ENCODE peak calls at places on chromosomes 6 and 20, in nine cellular contexts. Z is neuronal stem cell; V is heart right ventricle; S is CD4-positive, CD25-positive, alpha-beta regulatory T cell; C is suprapubic skin; P is endodermal cell; E is body of pancreas; N is GM23248; D is CD8-positive, alpha-beta memory T cell. Y is an unnamed sample. For H3K36me3 and H3K4me1, the result is how much of the 10 kb centered on the place peaks cover.

GRCh38 chr6:157990321-157991066 is 8.8 kb downstream of the SYNJ2 start:
- DNase-seq in D (peak), E (no peak), C (no peak), V (no peak), N (no peak), P (no peak), Z (no peak), S (peak), Y (peak)

GRCh38 chr20:33306228-33306627 is 23.2 kb downstream of the BPIFB1 start:
- DNase-seq in N (no peak), Z (no peak), E (no peak), V (no peak), C (no peak), P (no peak), D (no peak), S (no peak), Y (no peak)

GRCh38 chr20:56360899-56361199 is 2.1 kb downstream of the FAM210B start:
- DNase-seq in S (no peak), P (no peak), V (no peak), D (no peak), E (no peak), Z (no peak), N (no peak), C (no peak), Y (no peak)

GRCh38 chr6:166861961-166862286 is 94.4 kb downstream of the RNASET2 start:
- DNase-seq in Z (no peak), P (no peak), S (no peak), V (no peak), C (no peak), D (no peak), E (no peak), N (no peak), Y (no peak)

GRCh38 chr6:72675396-72675795 is 53.5 kb downstream of the KCNQ5 start:
- DNase-seq in S (no peak), P (no peak), N (peak), E (no peak), D (no peak), V (no peak), C (no peak), Z (no peak), Y (no peak)

GRCh38 chr6:111598211-111598610 is 7.5 kb downstream of the TRAF3IP2 start:
- DNase-seq in N (no peak), E (no peak), P (no peak), C (no peak), S (no peak), Z (no peak), D (no peak), V (no peak), Y (no peak)

GRCh38 chr6:127513425-127513824 is 5.7 kb downstream of the MTCL3 start:
- DNase-seq in C (no peak), D (no peak), S (no peak), V (no peak), Z (no peak), N (no peak), E (no peak), P (no peak), Y (no peak)

GRCh38 chr20:61932199-61932592 is 133.5 kb downstream of the TAF4 start:
- DNase-seq in E (no peak), C (peak), D (no peak), S (no peak), N (no peak), Z (no peak), V (no peak), P (no peak), Y (no peak)

GRCh38 chr6:147561742-147562141 is 53.3 kb downstream of the SAMD5 start:
- DNase-seq in N (no peak), C (no peak), P (no peak), D (no peak), Z (no peak), V (no peak), S (no peak), E (no peak), Y (no peak)

GRCh38 chr6:135088818-135089809 is 34.5 kb upstream of the HBS1L start:
- DNase-seq in C (no peak), E (no peak), D (peak), S (peak), N (peak), P (no peak), V (no peak), Z (no peak), Y (peak)

GRCh38 chr6:116254297-116254724 is 436 bp upstream of the TSPYL4 start:
- DNase-seq in V (no peak), S (no peak), E (no peak), N (no peak), C (no peak), P (no peak), D (no peak), Z (no peak), Y (no peak)

GRCh38 chr6:121523628-121524027 is 88.2 kb downstream of the GJA1 start:
- DNase-seq in Z (no peak), E (no peak), V (no peak), P (no peak), D (no peak), S (no peak), C (no peak), N (no peak), Y (no peak)

GRCh38 chr6:28910901-28911680 is 12.7 kb downstream of the TRIM27 start:
- DNase-seq in S (no peak), Z (no peak), C (no peak), D (no peak), P (no peak), E (no peak), V (no peak), N (no peak), Y (no peak)

GRCh38 chr6:82843291-82843885 is 222.3 kb downstream of the UBE3D start:
- DNase-seq in C (no peak), E (no peak), V (no peak), D (no peak), Z (no peak), S (no peak), N (peak), P (no peak), Y (no peak)

GRCh38 chr6:144262470-144263369 is 22.4 kb upstream of the UTRN start:
- DNase-seq in D (no peak), P (no peak), V (no peak), N (no peak), Z (no peak), C (no peak), S (peak), E (no peak), Y (peak)

GRCh38 chr6:144055121-144055931 is 40.0 kb downstream of the SF3B5 start:
- DNase-seq in E (no peak), P (no peak), S (peak), Z (no peak), C (no peak), D (peak), N (peak), V (no peak), Y (peak)

GRCh38 chr6:13633343-13633742 is 18.2 kb downstream of the NOL7 start:
- DNase-seq in P (no peak), V (no peak), D (no peak), S (no peak), N (no peak), Z (no peak), C (no peak), E (no peak), Y (no peak)

GRCh38 chr6:33781105-33781975 is 7.6 kb downstream of the LEMD2 start:
- DNase-seq in V (no peak), E (no peak), P (peak), D (no peak), C (no peak), S (no peak), N (peak), Z (peak), Y (no peak)
- H3K36me3 ChIP-seq in V (half or more), E (under half), P (half or more), D (half or more), C (half or more), S (half or more), N (half or more), Z (half or more), Y (half or more)

GRCh38 chr6:132736239-132736638 is 21.5 kb downstream of the VNN2 start:
- DNase-seq in S (no peak), E (no peak), D (no peak), V (no peak), Z (no peak), C (no peak), P (no peak), N (no peak), Y (no peak)
- H3K4me1 ChIP-seq in S (under half), E (under half), D (under half), V (under half), Z (under half), C (under half), P (under half), N (under half), Y (under half)

GRCh38 chr6:57329933-57330332 is 12.5 kb downstream of the PRIM2 start:
- DNase-seq in N (no peak), C (no peak), S (no peak), V (no peak), D (no peak), E (no peak), P (no peak), Z (no peak), Y (no peak)

GRCh38 chr6:57324538-57324937 is 7.1 kb downstream of the PRIM2 start:
- DNase-seq in Z (no peak), D (no peak), N (peak), E (no peak), C (no peak), S (peak), P (no peak), V (no peak), Y (no peak)

GRCh38 chr6:57328074-57328473 is 10.6 kb downstream of the PRIM2 start:
- DNase-seq in Z (no peak), E (no peak), D (no peak), N (no peak), S (no peak), C (no peak), P (no peak), V (no peak), Y (no peak)

GRCh38 chr6:57327311-57327710 is 9.9 kb downstream of the PRIM2 start:
- DNase-seq in E (no peak), N (no peak), P (no peak), Z (no peak), S (no peak), C (no peak), V (no peak), D (no peak), Y (no peak)
- H3K4me3 ChIP-seq in E (no peak), N (no peak), P (no peak), Z (no peak), S (no peak), C (no peak), V (no peak), D (no peak), Y (no peak)

DNA sequence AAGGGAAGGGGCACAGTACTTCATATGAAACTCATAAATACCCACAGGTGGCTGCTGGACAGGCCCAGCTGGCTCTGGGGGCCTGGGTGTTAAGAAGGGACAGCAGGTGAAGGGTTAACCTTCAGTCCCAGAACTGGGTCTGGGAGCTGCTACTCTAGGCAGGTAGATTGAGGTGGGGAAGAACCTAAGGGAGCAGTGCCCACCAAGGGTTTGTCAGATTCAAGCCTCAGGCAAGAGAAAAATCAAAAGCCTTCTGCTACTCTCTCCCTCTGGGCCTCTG is 5.6 kb downstream of the RPL10A start:
- DNase-seq in V (no peak), E (no peak), P (no peak), Z (no peak), S (no peak), D (no peak), C (no peak), N (no peak), Y (no peak)
- H3K36me3 ChIP-seq in V (half or more), E (under half), P (half or more), Z (half or more), S (under half), D (under half), C (half or more), N (under half), Y (under half)

GRCh38 chr6:10547809-10548208 is 26.7 kb downstream of the GCNT2 start:
- DNase-seq in N (no peak), E (no peak), V (no peak), Z (no peak), C (no peak), P (no peak), D (no peak), S (no peak), Y (no peak)
- H3K4me1 ChIP-seq in N (under half), E (under half), V (under half), Z (under half), C (under half), P (under half), D (under half), S (under half), Y (under half)

DNA sequence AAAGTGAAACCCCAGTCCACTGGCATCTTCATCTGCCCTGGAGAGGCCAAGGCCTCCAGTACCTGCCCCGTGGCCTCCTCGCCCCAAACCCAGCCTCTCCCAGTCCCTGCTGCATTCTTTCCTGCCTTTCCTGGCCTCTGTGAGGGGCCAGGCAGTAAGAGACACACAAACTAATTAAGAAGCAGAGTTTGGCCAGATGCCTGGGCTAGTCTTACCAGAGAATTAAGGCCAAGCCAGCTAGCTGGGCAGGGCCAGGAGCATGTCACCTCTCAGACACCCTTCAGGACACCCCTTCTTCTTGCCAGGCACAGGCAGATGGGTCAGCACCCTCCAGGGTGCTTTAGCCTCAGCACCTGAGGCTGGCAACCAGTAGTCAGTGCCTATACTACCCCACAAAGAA is 2.4 kb downstream of the MDGA1 start:
- DNase-seq in S (no peak), N (no peak), C (no peak), P (no peak), D (no peak), E (no peak), V (no peak), Z (no peak), Y (no peak)
- H3K4me3 ChIP-seq in S (no peak), N (no peak), C (no peak), P (no peak), D (no peak), E (no peak), V (no peak), Z (no peak), Y (no peak)

GRCh38 chr6:152993431-152993830 is 9.1 kb downstream of the MTRF1L start:
- DNase-seq in C (no peak), P (no peak), S (no peak), N (no peak), V (no peak), Z (no peak), D (no peak), E (no peak), Y (no peak)

GRCh38 chr6:152993847-152994246 is 8.7 kb downstream of the MTRF1L start:
- DNase-seq in S (no peak), E (no peak), C (no peak), D (no peak), P (no peak), N (no peak), V (no peak), Z (no peak), Y (no peak)
- H3K36me3 ChIP-seq in S (half or more), E (under half), C (under half), D (under half), P (half or more), N (half or more), V (half or more), Z (half or more), Y (under half)

Y was measured in naive thymus-derived CD4-positive, alpha-beta T cell.